ENCODE peak calls at places on chromosomes 16 and 17, in five cellular contexts. J, M, F, A and U are unnamed samples. For H3K36me3 and H3K4me1, the result is how much of the 10 kb centered on the place peaks cover.

GRCh38 chr17:76270127-76270592 is 5.0 kb downstream of the UBALD2 start:
- DNase-seq in F (no peak), M (no peak), A (no peak), J (no peak), U (no peak)

GRCh38 chr16:89855986-89856385 is 17.4 kb upstream of the TCF25 start:
- DNase-seq in A (no peak), M (no peak), J (no peak), F (no peak), U (no peak)

GRCh38 chr17:7559307-7560171 is 989 bp downstream of the TNFSF13 start:
- DNase-seq in F (no peak), A (no peak), J (no peak), M (no peak), U (peak)

GRCh38 chr17:67362173-67362572 is 4.2 kb downstream of the PSMD12 start:
- DNase-seq in M (no peak), A (no peak), F (no peak), J (no peak), U (no peak)

GRCh38 chr17:62857526-62857925 is 49.4 kb upstream of the MARCHF10 start:
- DNase-seq in A (no peak), F (no peak), J (no peak), M (peak), U (no peak)

GRCh38 chr16:9778879-9779278 is 403.3 kb downstream of the GRIN2A start:
- DNase-seq in J (no peak), M (no peak), F (no peak), A (no peak), U (no peak)

GRCh38 chr16:9297437-9298113 is 206.1 kb downstream of the HAPSTR1 start:
- DNase-seq in A (peak), F (peak), J (no peak), M (peak), U (peak)

GRCh38 chr16:8866118-8866883 is 2.5 kb downstream of the CARHSP1 start:
- DNase-seq in M (peak), F (no peak), J (peak), A (no peak), U (peak)

GRCh38 chr17:36510636-36511035 is 24.0 kb downstream of the MYO19 start:
- DNase-seq in M (no peak), A (no peak), J (no peak), F (no peak), U (no peak)

GRCh38 chr17:81391964-81392908 is 3.0 kb upstream of the BAHCC1 start:
- DNase-seq in F (no peak), M (peak), A (no peak), J (peak), U (peak)

GRCh38 chr16:50368410-50369132 is at the start of gene BRD7:
- DNase-seq in A (no peak), J (peak), M (peak), F (peak), U (peak)

GRCh38 chr17:17766351-17767095 is 70.3 kb downstream of the SREBF1 start:
- DNase-seq in M (no peak), A (no peak), J (no peak), F (peak), U (peak)

GRCh38 chr16:85746431-85747227 is 4.3 kb downstream of the C16orf74 start:
- DNase-seq in M (no peak), J (peak), F (no peak), A (peak), U (no peak)

GRCh38 chr17:8740486-8740885 is 4.2 kb downstream of the CCDC42 start:
- DNase-seq in M (peak), A (no peak), J (no peak), F (no peak), U (no peak)

GRCh38 chr17:17906418-17907215 is 65.6 kb downstream of the TOM1L2 start:
- DNase-seq in J (no peak), F (no peak), A (no peak), M (no peak), U (no peak)

GRCh38 chr16:70737377-70738082 is 51.7 kb upstream of the MTSS2 start:
- DNase-seq in M (no peak), J (peak), A (no peak), F (peak), U (no peak)

GRCh38 chr17:850828-851759 is 68.9 kb downstream of the MRM3 start:
- DNase-seq in A (no peak), F (no peak), J (no peak), M (no peak), U (no peak)

GRCh38 chr17:40557531-40558299 is 7.6 kb downstream of the CCR7 start:
- DNase-seq in F (peak), A (no peak), J (no peak), M (no peak), U (no peak)

GRCh38 chr17:78912082-78912481 is 9.1 kb upstream of the CEP295NL start:
- DNase-seq in M (no peak), A (no peak), F (peak), J (no peak), U (no peak)

GRCh38 chr16:87552072-87552718 is 50.1 kb upstream of the JPH3 start:
- DNase-seq in J (no peak), F (no peak), M (no peak), A (no peak), U (no peak)

GRCh38 chr16:51922476-51922875 is 624.5 kb downstream of the TOX3 start:
- DNase-seq in M (no peak), A (no peak), F (no peak), J (no peak), U (no peak)

GRCh38 chr17:81831563-81831956 is 1.5 kb downstream of the MCRIP1 start:
- DNase-seq in J (no peak), A (no peak), F (no peak), M (no peak), U (no peak)

GRCh38 chr16:370980-371728 is 816 bp upstream of the MRPL28 start:
- DNase-seq in J (no peak), F (no peak), A (no peak), M (peak), U (no peak)

GRCh38 chr17:34383225-34383615 is 20.2 kb upstream of the CCL1 start:
- DNase-seq in F (no peak), M (no peak), A (no peak), J (no peak), U (no peak)

GRCh38 chr17:60321336-60322055 is 70.4 kb downstream of the USP32 start:
- DNase-seq in F (no peak), J (no peak), M (no peak), A (no peak), U (no peak)

GRCh38 chr17:21467196-21467595 is 91.0 kb downstream of the KCNJ12 start:
- DNase-seq in M (no peak), J (no peak), F (no peak), A (no peak), U (no peak)

GRCh38 chr17:55561316-55561972 is 50.2 kb upstream of the SMIM36 start:
- DNase-seq in F (no peak), A (no peak), M (no peak), J (no peak), U (no peak)

GRCh38 chr17:40417258-40417608 is 463 bp downstream of the TOP2A start:
- DNase-seq in M (no peak), A (no peak), F (no peak), J (peak), U (no peak)

GRCh38 chr17:61591018-61591417 is at the start of gene NACA2:
- DNase-seq in F (no peak), A (no peak), M (no peak), J (no peak), U (no peak)

GRCh38 chr17:79388556-79389295 is 222.1 kb downstream of the RBFOX3 start:
- DNase-seq in J (peak), M (peak), A (peak), F (peak), U (peak)

GRCh38 chr17:11642655-11643054 is 44.4 kb downstream of the DNAH9 start:
- DNase-seq in M (no peak), A (no peak), F (no peak), J (no peak), U (no peak)

GRCh38 chr17:77598241-77598620 is 360.3 kb upstream of the TNRC6C start:
- DNase-seq in F (no peak), M (no peak), A (no peak), J (no peak), U (no peak)

GRCh38 chr17:64315032-64315490 is 52.0 kb upstream of the TEX2 start:
- DNase-seq in J (no peak), F (peak), A (no peak), M (no peak), U (peak)

GRCh38 chr17:70787721-70788120 is 618.4 kb downstream of the KCNJ2 start:
- DNase-seq in A (no peak), F (no peak), J (peak), M (no peak), U (no peak)

GRCh38 chr17:60720763-60721531 is 43.3 kb downstream of the BCAS3 start:
- DNase-seq in M (peak), J (peak), A (peak), F (peak), U (peak)

GRCh38 chr16:75079346-75079926 is 37.1 kb downstream of the LDHD start:
- DNase-seq in M (no peak), F (no peak), J (no peak), A (no peak), U (no peak)

GRCh38 chr16:75080205-75081029 is 36.2 kb downstream of the LDHD start:
- DNase-seq in J (peak), A (no peak), M (no peak), F (no peak), U (no peak)

GRCh38 chr16:75075688-75076268 is 40.8 kb downstream of the LDHD start:
- DNase-seq in M (no peak), F (no peak), A (no peak), J (no peak), U (no peak)

GRCh38 chr16:75081179-75081859 is 35.3 kb downstream of the LDHD start:
- DNase-seq in A (no peak), F (no peak), J (no peak), M (no peak), U (no peak)

GRCh38 chr16:75078886-75079285 is 37.7 kb downstream of the LDHD start:
- DNase-seq in M (no peak), J (peak), F (no peak), A (no peak), U (no peak)
- H3K36me3 ChIP-seq in M (under half), J (under half), F (under half), A (under half), U (under half)

GRCh38 chr17:4319221-4319620 is 47.3 kb downstream of the UBE2G1 start:
- DNase-seq in A (no peak), F (no peak), M (no peak), J (no peak), U (no peak)

GRCh38 chr17:4318596-4318995 is 47.9 kb downstream of the UBE2G1 start:
- DNase-seq in A (no peak), M (no peak), J (no peak), F (no peak), U (no peak)

GRCh38 chr17:4317648-4318047 is 48.8 kb downstream of the UBE2G1 start:
- DNase-seq in F (no peak), J (no peak), M (no peak), A (no peak), U (no peak)

GRCh38 chr17:4316648-4317047 is 49.8 kb downstream of the UBE2G1 start:
- DNase-seq in A (no peak), F (no peak), M (no peak), J (no peak), U (no peak)

GRCh38 chr17:4318186-4318585 is 48.3 kb downstream of the UBE2G1 start:
- DNase-seq in J (no peak), A (no peak), F (peak), M (no peak), U (no peak)
- H3K4me1 ChIP-seq in J (under half), A (under half), F (under half), M (under half), U (under half)

DNA sequence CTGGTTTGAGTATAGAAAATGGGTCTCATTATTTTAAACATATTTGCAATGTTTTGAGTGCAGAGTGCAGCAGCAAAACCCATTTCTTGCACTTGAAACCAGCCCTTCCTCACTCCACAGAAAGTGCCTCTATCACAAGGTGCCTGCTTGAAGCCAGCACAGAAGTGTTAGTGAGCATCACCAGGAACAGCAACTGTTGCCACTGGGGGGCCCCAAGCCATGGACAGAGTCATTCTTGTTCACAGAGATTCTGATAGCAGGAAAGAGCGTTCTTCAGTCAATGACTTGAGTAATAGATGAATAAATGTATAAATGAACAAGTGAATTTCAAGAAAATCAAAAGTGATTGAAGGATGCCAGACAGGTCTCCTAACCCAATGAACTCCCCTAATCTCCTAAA is 45.6 kb downstream of the CHD9NB start:
- DNase-seq in M (no peak), F (no peak), J (no peak), A (no peak), U (no peak)
- TF ChIP-seq CTCF in M (peak), F (no peak), J (no peak), A (no peak), U (no peak)

DNA sequence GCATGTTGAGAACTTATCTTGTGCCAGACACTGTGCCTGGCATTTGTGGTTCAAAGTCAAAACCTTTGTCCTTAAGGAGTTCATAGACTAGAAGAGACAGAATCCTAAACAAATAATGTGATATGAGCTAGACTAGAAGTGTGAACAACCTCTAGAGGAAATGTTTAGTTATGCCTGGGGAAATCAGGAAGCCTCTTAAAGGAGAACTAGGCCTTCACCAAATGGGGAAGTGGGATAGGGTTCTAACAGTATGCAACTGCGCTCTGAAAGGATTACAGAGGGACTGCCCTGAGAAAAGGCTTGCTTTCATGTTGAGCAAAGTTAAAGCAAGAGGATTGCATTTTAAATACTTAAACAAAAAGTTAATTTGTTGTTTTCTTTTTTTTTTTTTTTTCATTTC is 4.9 kb downstream of the RUNDC1 start:
- DNase-seq in F (no peak), A (no peak), J (no peak), M (no peak), U (no peak)
- H3K36me3 ChIP-seq in F (under half), A (under half), J (under half), M (under half), U (under half)